ENCODE peak calls at places on chromosomes 11 and 22, in five cellular contexts. One of them, this sample, is unnamed.

GRCh38 chr11:108880510-108880909 is 215.6 kb downstream of the DDX10 start:
- DNase-seq in left lung: no peak
- DNase-seq in fibroblast of pulmonary artery: no peak
- DNase-seq in mesenchymal stem cell: no peak
- DNase-seq in dermis blood vessel endothelial cell: peak
- DNase-seq in this sample: no peak

GRCh38 chr11:66951135-66951534 is 7.0 kb downstream of the PC start:
- DNase-seq in left lung: no peak
- DNase-seq in fibroblast of pulmonary artery: no peak
- DNase-seq in mesenchymal stem cell: no peak
- DNase-seq in dermis blood vessel endothelial cell: no peak
- DNase-seq in this sample: no peak

GRCh38 chr22:29628982-29629381 is 25.5 kb downstream of the NF2 start:
- DNase-seq in left lung: no peak
- DNase-seq in fibroblast of pulmonary artery: no peak
- DNase-seq in mesenchymal stem cell: no peak
- DNase-seq in dermis blood vessel endothelial cell: no peak
- DNase-seq in this sample: no peak

GRCh38 chr11:86811637-86812321 is 11.4 kb downstream of the PRSS23 start:
- DNase-seq in left lung: no peak
- DNase-seq in fibroblast of pulmonary artery: peak
- DNase-seq in mesenchymal stem cell: peak
- DNase-seq in dermis blood vessel endothelial cell: peak
- DNase-seq in this sample: no peak

GRCh38 chr11:69647761-69648497 is 7.0 kb downstream of the CCND1 start:
- DNase-seq in left lung: no peak
- DNase-seq in fibroblast of pulmonary artery: no peak
- DNase-seq in mesenchymal stem cell: no peak
- DNase-seq in dermis blood vessel endothelial cell: no peak
- DNase-seq in this sample: no peak

GRCh38 chr22:25716637-25717036 is 25.4 kb upstream of the MYO18B start:
- DNase-seq in left lung: no peak
- DNase-seq in fibroblast of pulmonary artery: no peak
- DNase-seq in mesenchymal stem cell: no peak
- DNase-seq in dermis blood vessel endothelial cell: no peak
- DNase-seq in this sample: no peak

GRCh38 chr11:48004456-48004855 is 24.1 kb downstream of the PTPRJ start:
- DNase-seq in left lung: no peak
- DNase-seq in fibroblast of pulmonary artery: no peak
- DNase-seq in mesenchymal stem cell: no peak
- DNase-seq in dermis blood vessel endothelial cell: no peak
- DNase-seq in this sample: no peak

GRCh38 chr11:130403301-130403804 is 25.1 kb downstream of the ADAMTS8 start:
- DNase-seq in left lung: no peak
- DNase-seq in fibroblast of pulmonary artery: peak
- DNase-seq in mesenchymal stem cell: peak
- DNase-seq in dermis blood vessel endothelial cell: no peak
- DNase-seq in this sample: peak

GRCh38 chr11:130839950-130840666 is 76.2 kb downstream of the SNX19 start:
- DNase-seq in left lung: no peak
- DNase-seq in fibroblast of pulmonary artery: peak
- DNase-seq in mesenchymal stem cell: peak
- DNase-seq in dermis blood vessel endothelial cell: no peak
- DNase-seq in this sample: no peak

GRCh38 chr22:20645954-20646353 is 128.0 kb upstream of the SERPIND1 start:
- DNase-seq in left lung: no peak
- DNase-seq in fibroblast of pulmonary artery: no peak
- DNase-seq in mesenchymal stem cell: no peak
- DNase-seq in dermis blood vessel endothelial cell: no peak
- DNase-seq in this sample: no peak

GRCh38 chr11:77400306-77400705 is 73.6 kb downstream of the PAK1 start:
- DNase-seq in left lung: no peak
- DNase-seq in fibroblast of pulmonary artery: no peak
- DNase-seq in mesenchymal stem cell: no peak
- DNase-seq in dermis blood vessel endothelial cell: no peak
- DNase-seq in this sample: no peak

GRCh38 chr11:78354741-78355705 is 62.6 kb downstream of the GAB2 start:
- DNase-seq in left lung: no peak
- DNase-seq in fibroblast of pulmonary artery: no peak
- DNase-seq in mesenchymal stem cell: peak
- DNase-seq in dermis blood vessel endothelial cell: no peak
- DNase-seq in this sample: no peak

GRCh38 chr11:73585834-73586575 is 11.9 kb downstream of the FAM168A start:
- DNase-seq in left lung: no peak
- DNase-seq in fibroblast of pulmonary artery: no peak
- DNase-seq in mesenchymal stem cell: peak
- DNase-seq in dermis blood vessel endothelial cell: no peak
- DNase-seq in this sample: peak

GRCh38 chr22:32478994-32479393 is 4.4 kb downstream of the FBXO7 start:
- DNase-seq in left lung: no peak
- DNase-seq in fibroblast of pulmonary artery: no peak
- DNase-seq in mesenchymal stem cell: no peak
- DNase-seq in dermis blood vessel endothelial cell: no peak
- DNase-seq in this sample: no peak

GRCh38 chr11:66418168-66418985 is 2.5 kb upstream of the NPAS4 start:
- DNase-seq in left lung: no peak
- DNase-seq in fibroblast of pulmonary artery: peak
- DNase-seq in mesenchymal stem cell: peak
- DNase-seq in dermis blood vessel endothelial cell: peak
- DNase-seq in this sample: peak

GRCh38 chr22:36510966-36511881 is 4.4 kb upstream of the FOXRED2 start:
- DNase-seq in left lung: no peak
- DNase-seq in fibroblast of pulmonary artery: peak
- DNase-seq in mesenchymal stem cell: peak
- DNase-seq in dermis blood vessel endothelial cell: peak
- DNase-seq in this sample: no peak

GRCh38 chr11:9158898-9159391 is 67.5 kb upstream of the SCUBE2 start:
- DNase-seq in left lung: no peak
- DNase-seq in fibroblast of pulmonary artery: peak
- DNase-seq in mesenchymal stem cell: peak
- DNase-seq in dermis blood vessel endothelial cell: peak
- DNase-seq in this sample: no peak

GRCh38 chr11:33258631-33259184 is 1.5 kb downstream of the HIPK3 start:
- DNase-seq in left lung: no peak
- DNase-seq in fibroblast of pulmonary artery: peak
- DNase-seq in mesenchymal stem cell: no peak
- DNase-seq in dermis blood vessel endothelial cell: peak
- DNase-seq in this sample: no peak

GRCh38 chr11:13222285-13222684 is 55.3 kb upstream of the BMAL1 start:
- DNase-seq in left lung: no peak
- DNase-seq in fibroblast of pulmonary artery: no peak
- DNase-seq in mesenchymal stem cell: no peak
- DNase-seq in dermis blood vessel endothelial cell: no peak
- DNase-seq in this sample: no peak

GRCh38 chr11:14304601-14305000 is 54.4 kb downstream of the RRAS2 start:
- DNase-seq in left lung: no peak
- DNase-seq in fibroblast of pulmonary artery: no peak
- DNase-seq in mesenchymal stem cell: no peak
- DNase-seq in dermis blood vessel endothelial cell: no peak
- DNase-seq in this sample: no peak

GRCh38 chr11:69010964-69011623 is 2.0 kb downstream of the MRGPRF start:
- DNase-seq in left lung: peak
- DNase-seq in fibroblast of pulmonary artery: peak
- DNase-seq in mesenchymal stem cell: peak
- DNase-seq in dermis blood vessel endothelial cell: no peak
- DNase-seq in this sample: no peak

GRCh38 chr11:47184711-47185304 is 1.4 kb downstream of the PACSIN3 start:
- DNase-seq in left lung: peak
- DNase-seq in fibroblast of pulmonary artery: no peak
- DNase-seq in mesenchymal stem cell: peak
- DNase-seq in dermis blood vessel endothelial cell: no peak
- DNase-seq in this sample: no peak

GRCh38 chr11:96200243-96200642 is 142.8 kb downstream of the MAML2 start:
- DNase-seq in left lung: no peak
- DNase-seq in fibroblast of pulmonary artery: peak
- DNase-seq in mesenchymal stem cell: peak
- DNase-seq in dermis blood vessel endothelial cell: peak
- DNase-seq in this sample: peak

GRCh38 chr11:2731285-2732125 is 31.7 kb upstream of the KCNQ1OT1 start:
- DNase-seq in left lung: no peak
- DNase-seq in fibroblast of pulmonary artery: no peak
- DNase-seq in mesenchymal stem cell: no peak
- DNase-seq in dermis blood vessel endothelial cell: no peak
- DNase-seq in this sample: no peak

GRCh38 chr11:10885703-10886363 is 28.0 kb upstream of the ZBED5 start:
- DNase-seq in left lung: no peak
- DNase-seq in fibroblast of pulmonary artery: peak
- DNase-seq in mesenchymal stem cell: peak
- DNase-seq in dermis blood vessel endothelial cell: no peak
- DNase-seq in this sample: no peak

GRCh38 chr11:104142701-104143100 is 21.2 kb downstream of the PDGFD start:
- DNase-seq in left lung: no peak
- DNase-seq in fibroblast of pulmonary artery: no peak
- DNase-seq in mesenchymal stem cell: no peak
- DNase-seq in dermis blood vessel endothelial cell: no peak
- DNase-seq in this sample: no peak

GRCh38 chr11:134275534-134276395 is at the start of gene GLB1L3:
- DNase-seq in left lung: no peak
- DNase-seq in fibroblast of pulmonary artery: no peak
- DNase-seq in mesenchymal stem cell: peak
- DNase-seq in dermis blood vessel endothelial cell: peak
- DNase-seq in this sample: no peak

GRCh38 chr11:10909141-10909883 is 51.5 kb upstream of the ZBED5 start:
- DNase-seq in left lung: no peak
- DNase-seq in fibroblast of pulmonary artery: no peak
- DNase-seq in mesenchymal stem cell: no peak
- DNase-seq in dermis blood vessel endothelial cell: no peak
- DNase-seq in this sample: no peak

GRCh38 chr11:126547161-126547560 is 191.7 kb downstream of the ST3GAL4 start:
- DNase-seq in left lung: no peak
- DNase-seq in fibroblast of pulmonary artery: peak
- DNase-seq in mesenchymal stem cell: peak
- DNase-seq in dermis blood vessel endothelial cell: no peak
- DNase-seq in this sample: peak

GRCh38 chr11:122399375-122399774 is 256.1 kb upstream of the UBASH3B start:
- DNase-seq in left lung: no peak
- DNase-seq in fibroblast of pulmonary artery: no peak
- DNase-seq in mesenchymal stem cell: no peak
- DNase-seq in dermis blood vessel endothelial cell: no peak
- DNase-seq in this sample: no peak

This sample was measured in AG04449.